ENCODE peak calls at places on chromosome 20, in four cellular contexts. U is H9, S is mesenchymal stem cell, V is H1. N is an unnamed sample.

GRCh38 chr20:57335392-57335791 is 5.8 kb downstream of the SPO11 start:
- DNase-seq in U (no peak), S (no peak), V (no peak), N (no peak)

GRCh38 chr20:5282561-5282960 is 34.2 kb downstream of the PROKR2 start:
- DNase-seq in U (no peak), S (no peak), V (no peak), N (no peak)

GRCh38 chr20:21326700-21327099 is 23.6 kb downstream of the XRN2 start:
- DNase-seq in U (no peak), S (no peak), V (no peak), N (no peak)

GRCh38 chr20:51335329-51335841 is 207.1 kb downstream of the NFATC2 start:
- DNase-seq in U (no peak), S (peak; percentile 100), V (no peak), N (no peak)

GRCh38 chr20:19679931-19680330 is 78.1 kb upstream of the RIN2 start:
- DNase-seq in U (no peak), S (no peak), V (no peak), N (no peak)

GRCh38 chr20:58131581-58132142 is 96.8 kb downstream of the ANKRD60 start:
- DNase-seq in U (peak; percentile 12), S (no peak), V (peak; percentile 30), N (no peak)

GRCh38 chr20:2390971-2391675 is 10.4 kb downstream of the TGM6 start:
- DNase-seq in U (no peak), S (no peak), V (no peak), N (no peak)

GRCh38 chr20:24910461-24910860 is 38.6 kb upstream of the CST7 start:
- DNase-seq in U (no peak), S (no peak), V (peak; percentile 28), N (no peak)

GRCh38 chr20:20593447-20594170 is 118.8 kb downstream of the RALGAPA2 start:
- DNase-seq in U (peak; percentile 77), S (peak; percentile 75), V (peak; percentile 61), N (peak; percentile 55)

DNA sequence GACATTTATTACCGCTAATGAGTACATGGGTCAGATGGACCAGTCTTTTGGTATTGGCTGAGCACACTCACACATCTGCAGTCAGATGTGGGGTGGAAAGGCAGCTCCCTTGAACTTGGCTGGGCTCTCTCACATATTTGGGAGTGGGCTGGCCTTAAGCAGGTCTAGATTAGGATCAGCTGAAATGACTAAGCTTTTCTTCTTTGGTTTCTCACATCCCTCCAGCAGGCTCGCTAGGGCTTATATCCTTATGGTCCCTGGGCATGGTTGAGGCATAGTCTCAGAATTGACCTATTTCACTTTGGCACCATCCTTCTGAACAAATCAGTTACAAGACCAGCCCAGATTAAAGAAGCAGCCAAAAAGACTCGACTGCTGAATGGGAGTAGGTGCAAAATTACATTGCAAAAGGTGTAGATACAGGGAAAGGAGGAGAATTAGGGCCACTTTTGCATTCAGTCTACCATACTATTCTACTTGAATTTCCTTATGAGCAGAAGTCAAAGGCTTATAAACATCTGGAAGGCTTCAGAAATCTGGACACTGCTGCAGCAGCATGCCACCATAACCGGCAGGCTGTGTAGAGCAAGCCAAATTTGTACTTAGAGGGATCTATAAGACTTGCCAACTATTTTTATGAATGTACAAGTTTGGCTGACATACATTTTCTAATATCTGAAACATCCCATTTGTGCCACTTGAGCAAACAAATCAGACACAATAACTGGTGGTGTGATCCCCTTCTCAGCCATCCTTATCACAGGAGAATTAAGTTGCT is 14.2 kb upstream of the PLCB1 start:
- DNase-seq in U (no peak), S (no peak), V (no peak), N (no peak)
- H2BK12ac ChIP-seq in U (no peak overlapping the region), S (no peak overlapping the region), V (no peak overlapping the region), N (no peak overlapping the region)

GRCh38 chr20:52529856-52530255 is 338.3 kb upstream of the ZFP64 start:
- DNase-seq in U (no peak), S (peak; percentile 82), V (no peak), N (no peak)
- H2BK120ac ChIP-seq in U (no peak overlapping the region), S (no peak overlapping the region), V (no peak overlapping the region), N (no peak overlapping the region)

GRCh38 chr20:53099851-53100250 is 127.7 kb downstream of the TSHZ2 start:
- DNase-seq in U (no peak), S (no peak), V (no peak), N (peak; percentile 33)

GRCh38 chr20:53092772-53093171 is 120.6 kb downstream of the TSHZ2 start:
- DNase-seq in U (no peak), S (peak; percentile 37), V (no peak), N (no peak)

GRCh38 chr20:53102361-53102760 is 130.2 kb downstream of the TSHZ2 start:
- DNase-seq in U (no peak), S (no peak), V (no peak), N (no peak)

GRCh38 chr20:53100476-53100911 is 128.3 kb downstream of the TSHZ2 start:
- DNase-seq in U (no peak), S (peak; percentile 44), V (no peak), N (peak; percentile 73)

GRCh38 chr20:53097371-53097770 is 125.2 kb downstream of the TSHZ2 start:
- DNase-seq in U (no peak), S (no peak), V (no peak), N (no peak)
- H2BK12ac ChIP-seq in U (no peak overlapping the region), S (no peak overlapping the region), V (no peak overlapping the region), N (no peak overlapping the region)

GRCh38 chr20:34293119-34293518 is 10.0 kb downstream of the AHCY start:
- DNase-seq in U (no peak), S (no peak), V (no peak), N (no peak)

GRCh38 chr20:34294563-34294962 is 8.6 kb downstream of the AHCY start:
- DNase-seq in U (no peak), S (no peak), V (no peak), N (no peak)

GRCh38 chr20:34290471-34290870 is 12.7 kb downstream of the AHCY start:
- DNase-seq in U (no peak), S (no peak), V (no peak), N (no peak)

GRCh38 chr20:34293589-34293988 is 9.6 kb downstream of the AHCY start:
- DNase-seq in U (no peak), S (no peak), V (no peak), N (no peak)

DNA sequence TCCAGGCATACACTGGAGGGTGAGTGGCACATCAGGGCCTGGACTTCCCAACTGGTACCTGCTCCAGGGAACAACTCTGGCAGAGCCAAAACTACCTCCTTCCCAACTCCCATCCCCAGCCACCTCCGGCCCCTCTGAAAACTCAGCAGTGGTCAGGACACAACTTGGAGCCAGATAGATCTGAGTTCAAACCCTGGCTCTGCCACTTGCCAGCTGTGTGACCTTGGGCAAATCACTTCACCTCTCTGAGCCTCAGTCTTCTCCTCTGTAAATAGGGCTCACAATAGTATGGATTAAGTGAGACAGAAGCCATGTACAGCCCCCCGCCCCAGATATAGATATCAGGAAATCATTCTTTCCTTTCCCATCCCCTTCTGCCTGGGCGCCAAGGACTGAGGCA is 10.7 kb downstream of the AHCY start:
- DNase-seq in U (no peak), S (no peak), V (no peak), N (no peak)
- H2BK120ac ChIP-seq in U (no peak overlapping the region), S (no peak overlapping the region), V (no peak overlapping the region), N (no peak overlapping the region)

N was measured in neuronal stem cell.